ENCODE peak calls at places on chromosomes 5 and 9, in nine cellular contexts. R is foreskin fibroblast; K is brain microvascular endothelial cell; T is PC-9; P is effector memory CD4-positive, alpha-beta T cell; M is cardiac muscle cell; E is mammary epithelial cell; H is stomach; L is left lung. Q is an unnamed sample.

GRCh38 chr5:72282878-72283277 is 37.2 kb downstream of the MRPS27 start:
- DNase-seq in H (no peak), P (no peak), M (peak; percentile 58), L (no peak), E (no peak), R (peak; percentile 70), T (no peak), K (peak; percentile 48), Q (no peak)

GRCh38 chr5:131758520-131758900 is 38.3 kb downstream of the FNIP1 start:
- DNase-seq in T (no peak), H (no peak), R (no peak), L (no peak), P (no peak), K (no peak), E (no peak), M (peak; percentile 27), Q (no peak)

GRCh38 chr9:17725399-17726010 is 146.6 kb downstream of the SH3GL2 start:
- DNase-seq in K (no peak), R (no peak), M (no peak), H (no peak), E (no peak), P (no peak), L (no peak), T (no peak), Q (no peak)

GRCh38 chr5:61082516-61083280 is 79.6 kb downstream of the SMIM15 start:
- DNase-seq in P (no peak), T (no peak), L (no peak), K (no peak), H (no peak), R (peak; percentile 23), E (peak; percentile 25), M (peak; percentile 8), Q (no peak)

GRCh38 chr9:115231116-115231515 is 113.2 kb upstream of the TNC start:
- DNase-seq in E (no peak), K (no peak), R (no peak), T (no peak), P (no peak), H (no peak), M (no peak), L (no peak), Q (no peak)

GRCh38 chr9:80937646-80938045 is 751.7 kb downstream of the TLE1 start:
- DNase-seq in R (peak; percentile 64), M (peak; percentile 2), T (no peak), K (no peak), P (no peak), L (no peak), H (no peak), E (no peak), Q (no peak)

GRCh38 chr5:109961755-109962154 is 272.0 kb downstream of the MAN2A1 start:
- DNase-seq in E (no peak), H (no peak), K (no peak), M (no peak), P (no peak), T (no peak), L (no peak), R (no peak), Q (no peak)

GRCh38 chr9:138051586-138052321 is 174.2 kb downstream of the CACNA1B start:
- DNase-seq in H (peak; percentile 5), K (no peak), E (no peak), M (no peak), T (no peak), L (no peak), R (no peak), P (no peak), Q (no peak)

GRCh38 chr5:98206566-98206965 is 566.9 kb upstream of the RGMB start:
- DNase-seq in T (no peak), L (no peak), P (no peak), H (no peak), M (no peak), K (no peak), R (no peak), E (no peak), Q (no peak)

GRCh38 chr5:98205691-98206461 is 567.6 kb upstream of the RGMB start:
- DNase-seq in H (no peak), L (no peak), K (no peak), P (no peak), M (no peak), R (peak; percentile 62), E (peak; percentile 79), T (no peak), Q (no peak)

DNA sequence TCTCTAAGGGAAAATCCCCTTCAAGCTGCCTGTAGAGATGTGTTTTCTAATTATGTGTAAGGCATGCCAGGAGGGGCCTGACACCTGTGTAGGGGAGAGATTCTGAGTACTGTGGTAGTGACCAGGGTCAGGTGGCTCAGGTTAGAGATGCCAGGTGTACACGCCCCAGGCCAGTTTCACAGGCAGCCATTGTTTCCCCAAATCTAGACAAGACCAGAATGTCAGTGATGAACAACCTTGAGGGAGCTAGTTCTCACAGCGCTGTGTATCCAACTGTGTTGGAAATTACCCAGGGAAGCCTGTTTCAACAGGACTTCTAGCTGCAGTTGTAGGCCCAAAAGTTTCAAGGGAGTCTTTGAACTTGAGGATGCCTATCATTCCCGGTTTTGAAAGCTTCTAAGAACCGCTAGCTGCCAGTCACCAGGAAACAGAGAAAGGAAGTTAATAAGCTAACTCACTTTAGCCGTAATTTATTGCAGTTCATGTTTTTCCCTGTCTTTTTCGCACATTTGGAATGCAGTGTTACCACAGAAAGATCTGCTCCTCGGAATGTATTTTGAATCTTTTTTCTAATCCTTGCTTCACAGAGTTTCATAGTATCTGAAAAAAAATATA is 572.4 kb upstream of the RGMB start:
- DNase-seq in L (no peak), P (no peak), K (no peak), T (no peak), H (no peak), M (no peak), E (peak; percentile 85), R (peak; percentile 21), Q (no peak)
- H3K4me3 ChIP-seq in L (no peak overlapping the region), P (no peak overlapping the region), K (no peak overlapping the region), T (no peak overlapping the region), H (no peak overlapping the region), M (no peak overlapping the region), E (no peak overlapping the region), R (no peak overlapping the region), Q (no peak overlapping the region)

GRCh38 chr9:91158946-91159345 is 202.8 kb downstream of the AUH start:
- DNase-seq in P (no peak), M (no peak), K (no peak), H (no peak), R (no peak), E (no peak), T (no peak), L (no peak), Q (no peak)

GRCh38 chr9:91160599-91161464 is 200.9 kb downstream of the AUH start:
- DNase-seq in M (no peak), E (no peak), L (no peak), K (no peak), P (no peak), T (no peak), R (no peak), H (no peak), Q (no peak)

GRCh38 chr9:91157891-91158660 is 203.6 kb downstream of the AUH start:
- DNase-seq in T (no peak), P (no peak), E (no peak), H (no peak), R (peak; percentile 43), M (no peak), L (no peak), K (no peak), Q (no peak)

GRCh38 chr9:91160181-91160580 is 201.5 kb downstream of the AUH start:
- DNase-seq in E (no peak), H (no peak), K (no peak), L (no peak), M (no peak), R (no peak), T (no peak), P (no peak), Q (no peak)

DNA sequence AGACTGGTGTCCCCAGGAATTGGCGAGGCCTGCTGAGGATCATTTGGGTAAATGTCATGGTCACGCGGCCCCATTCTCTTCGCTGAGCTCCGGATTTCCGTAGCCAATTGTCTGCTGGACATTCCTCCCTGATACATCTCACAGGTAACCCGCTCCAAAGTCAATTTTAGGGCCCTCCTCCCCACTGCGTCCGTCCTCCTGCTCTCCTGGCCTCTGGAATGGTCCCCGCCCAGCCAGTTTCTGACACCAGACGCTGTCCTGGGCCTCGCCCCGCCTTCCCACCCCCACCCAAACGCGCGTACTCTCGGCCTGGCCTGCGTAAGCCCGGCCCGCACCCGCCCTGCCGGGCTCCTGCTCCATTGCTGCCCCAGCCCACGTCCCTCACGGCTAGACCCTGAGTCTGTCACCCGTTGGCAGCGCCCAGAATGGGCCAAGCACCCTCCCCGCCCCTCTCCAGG is 202.0 kb downstream of the AUH start:
- DNase-seq in M (peak; percentile 64), T (no peak), E (no peak), P (no peak), K (no peak), R (no peak), L (no peak), H (peak; percentile 41), Q (no peak)
- H3K4me3 ChIP-seq in M (no peak overlapping the region), T (no peak overlapping the region), E (no peak overlapping the region), P (no peak overlapping the region), K (no peak overlapping the region), R (no peak overlapping the region), L (no peak overlapping the region), H (peak overlapping the region; percentile 6), Q (no peak overlapping the region)

DNA sequence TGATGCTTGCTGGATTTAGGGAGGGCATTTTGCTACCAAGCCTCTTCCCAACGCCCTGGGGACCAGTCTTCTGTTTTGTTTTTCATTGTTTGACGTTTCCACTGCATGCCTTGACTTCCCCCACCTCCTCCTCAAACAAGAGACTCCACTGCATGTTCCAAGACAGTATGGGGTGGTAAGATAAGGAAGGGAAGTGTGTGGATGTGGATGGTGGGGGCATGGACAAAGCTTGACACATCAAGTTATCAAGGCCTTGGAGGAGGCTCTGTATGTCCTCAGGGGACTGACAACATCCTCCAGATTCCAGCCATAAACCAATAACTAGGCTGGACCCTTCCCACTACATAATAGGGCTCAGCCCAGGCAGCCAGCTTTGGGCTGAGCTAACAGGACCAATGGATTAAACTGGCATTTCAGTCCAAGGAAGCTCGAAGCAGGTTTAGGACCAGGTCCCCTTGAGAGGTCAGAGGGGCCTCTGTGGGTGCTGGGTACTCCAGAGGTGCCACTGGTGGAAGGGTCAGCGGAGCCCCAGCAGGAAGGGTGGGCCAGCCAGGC is 23.0 kb downstream of the PCDHGC5 start:
- DNase-seq in T (no peak), R (no peak), P (no peak), L (no peak), M (no peak), E (no peak), K (no peak), H (no peak), Q (no peak)
- H3K4me3 ChIP-seq in T (no peak overlapping the region), R (no peak overlapping the region), P (no peak overlapping the region), L (no peak overlapping the region), M (no peak overlapping the region), E (no peak overlapping the region), K (no peak overlapping the region), H (peak overlapping the region; percentile 57), Q (no peak overlapping the region)

DNA sequence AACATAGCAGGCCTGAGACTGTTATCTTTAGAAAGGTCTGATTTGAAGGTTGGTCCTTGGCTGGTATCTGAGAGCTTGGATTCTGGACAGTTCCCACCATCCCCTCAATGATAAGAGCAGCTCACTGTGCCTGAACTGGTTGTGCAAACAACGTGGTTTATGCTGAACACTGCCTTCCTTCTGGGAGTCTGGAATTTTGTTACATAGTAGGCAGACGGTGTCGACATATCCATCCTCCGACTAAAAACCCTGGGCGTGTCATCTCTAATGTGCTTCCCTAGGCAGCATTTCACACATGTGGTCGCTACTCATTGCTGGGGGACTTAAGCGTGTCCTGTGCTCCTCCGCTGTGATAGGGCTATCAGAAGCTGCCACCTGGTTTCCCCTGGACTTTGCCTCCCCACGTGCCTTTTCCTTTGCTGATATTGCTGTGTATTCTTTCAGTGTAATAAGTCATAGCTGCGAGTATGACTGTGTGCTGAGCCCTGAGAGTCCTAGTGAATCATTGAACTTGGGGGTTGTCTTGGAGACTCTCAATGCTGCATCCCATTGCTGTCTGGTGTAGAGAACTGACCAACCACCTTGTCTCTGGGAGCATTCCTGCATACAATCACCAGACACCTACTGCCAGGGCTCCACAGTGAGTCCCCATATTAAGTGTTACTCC is 119.1 kb upstream of the TBC1D2 start:
- DNase-seq in T (peak; percentile 88), P (no peak), K (peak; percentile 95), E (peak; percentile 75), L (no peak), H (peak; percentile 52), R (peak; percentile 85), M (peak; percentile 96), Q (peak; percentile 77)
- H3K4me3 ChIP-seq in T (no peak overlapping the region), P (no peak overlapping the region), K (peak overlapping the region; percentile 12), E (no peak overlapping the region), L (no peak overlapping the region), H (no peak overlapping the region), R (no peak overlapping the region), M (no peak overlapping the region), Q (peak overlapping the region; percentile 21)